ENCODE peak calls at places on chromosomes 4 and X, in eight cellular contexts. E is MCF 10A, L is heart right ventricle, K is Peyer's patch, D is mesothelial cell of epicardium, M is lung, J is Calu3, C is tibial nerve. R is an unnamed sample.

GRCh38 chr4:52057196-52057595 is 6.1 kb downstream of the SPATA18 start:
- DNase-seq in D (no peak), J (no peak), L (no peak), E (peak), C (no peak), M (no peak), K (no peak), R (no peak)

GRCh38 chr4:163620738-163621137 is 126.2 kb downstream of the TMA16 start:
- DNase-seq in K (no peak), M (no peak), D (no peak), E (no peak), L (no peak), C (no peak), J (no peak), R (no peak)

GRCh38 chr4:189232274-189232673 is 708.4 kb upstream of the FRG1 start:
- DNase-seq in C (no peak), D (no peak), J (peak), E (peak), L (no peak), M (no peak), K (no peak), R (no peak)

GRCh38 chrX:136063340-136064079 is 78.3 kb downstream of the SLC9A6 start:
- DNase-seq in L (peak), D (no peak), K (no peak), J (no peak), E (no peak), M (no peak), C (peak), R (no peak)

GRCh38 chr4:73770917-73771316 is 30.5 kb downstream of the CXCL8 start:
- DNase-seq in M (no peak), D (no peak), K (peak), L (no peak), C (no peak), J (no peak), E (no peak), R (no peak)

GRCh38 chr4:173270312-173271027 is 63.7 kb downstream of the HMGB2 start:
- DNase-seq in E (no peak), J (no peak), D (no peak), M (no peak), L (peak), C (no peak), K (no peak), R (no peak)

GRCh38 chr4:85498068-85498733 is 23.3 kb downstream of the ARHGAP24 start:
- DNase-seq in C (no peak), E (peak), J (peak), L (no peak), K (no peak), M (peak), D (no peak), R (no peak)

GRCh38 chr4:986949-987688 is at the start of gene IDUA:
- DNase-seq in M (peak), D (peak), E (peak), J (peak), K (peak), L (peak), C (peak), R (peak)

GRCh38 chr4:1012031-1012739 is 759 bp downstream of the FGFRL1 start:
- DNase-seq in D (no peak), L (no peak), J (peak), M (peak), K (peak), C (no peak), E (peak), R (peak)

GRCh38 chr4:124711469-124712416 is 789 bp downstream of the ANKRD50 start:
- DNase-seq in E (peak), M (peak), D (peak), L (peak), C (peak), J (peak), K (peak), R (peak)

GRCh38 chrX:39372126-39372525 is 570.9 kb downstream of the MID1IP1 start:
- DNase-seq in L (no peak), M (no peak), C (no peak), J (no peak), K (no peak), E (no peak), D (no peak), R (no peak)

GRCh38 chr4:154312246-154312645 is 179.4 kb downstream of the DCHS2 start:
- DNase-seq in M (no peak), D (no peak), J (peak), K (no peak), L (no peak), E (no peak), C (no peak), R (no peak)

GRCh38 chrX:43882294-43882681 is at the start of gene MAOB:
- DNase-seq in E (peak), M (no peak), J (peak), C (no peak), L (peak), D (no peak), K (peak), R (no peak)

GRCh38 chrX:124211312-124211942 is 121.0 kb upstream of the TEX13D start:
- DNase-seq in C (no peak), M (no peak), D (no peak), E (peak), K (no peak), J (peak), L (no peak), R (no peak)

GRCh38 chrX:1629244-1629643 is 14.4 kb downstream of the ASMT start:
- DNase-seq in J (no peak), K (no peak), D (no peak), E (no peak), M (no peak), L (no peak), C (no peak), R (no peak)
- TF ChIP-seq CTCF in J (no peak), K (no peak), D (no peak), E (no peak), M (no peak), L (no peak), C (no peak), R (no peak)

DNA sequence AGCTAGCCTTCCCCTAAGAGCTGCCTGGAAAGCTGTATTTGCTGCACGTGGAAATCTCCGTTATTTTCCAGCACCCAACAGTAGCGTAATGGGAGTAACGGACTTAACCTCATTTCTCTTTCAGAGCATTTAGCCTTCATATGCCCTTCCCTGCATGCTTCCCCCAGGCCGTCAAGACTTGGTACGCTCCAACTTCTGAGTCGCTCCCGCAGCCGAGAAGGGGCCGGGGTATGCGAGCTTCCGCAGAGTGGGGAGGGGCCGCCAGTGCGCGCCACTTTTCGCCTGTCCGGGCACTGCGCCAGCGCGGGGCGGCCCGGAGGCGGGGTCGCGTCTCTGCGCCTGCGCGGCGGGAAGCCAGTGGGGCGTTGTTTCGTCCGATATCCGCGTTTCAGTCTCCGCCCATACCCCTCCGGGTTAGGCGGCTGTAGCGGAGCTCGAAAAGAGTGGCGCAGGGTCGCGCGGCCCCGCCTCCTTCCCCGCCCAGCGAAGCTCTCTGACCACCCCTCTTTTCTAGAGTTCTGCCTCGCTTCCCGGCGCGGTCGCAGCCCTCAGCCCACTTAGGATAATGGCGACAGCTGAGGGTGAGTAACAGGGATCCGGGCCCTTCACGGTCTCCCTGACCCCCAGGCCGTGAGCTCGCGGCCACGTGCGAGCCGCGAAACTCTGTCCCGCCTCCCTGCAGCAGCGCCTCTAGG is at the start of gene PAICS:
- DNase-seq in L (peak), J (peak), D (peak), C (peak), M (peak), K (peak), E (peak), R (peak)
- TF ChIP-seq CTCF in L (no peak), J (no peak), D (peak), C (no peak), M (no peak), K (peak), E (no peak), R (no peak)

DNA sequence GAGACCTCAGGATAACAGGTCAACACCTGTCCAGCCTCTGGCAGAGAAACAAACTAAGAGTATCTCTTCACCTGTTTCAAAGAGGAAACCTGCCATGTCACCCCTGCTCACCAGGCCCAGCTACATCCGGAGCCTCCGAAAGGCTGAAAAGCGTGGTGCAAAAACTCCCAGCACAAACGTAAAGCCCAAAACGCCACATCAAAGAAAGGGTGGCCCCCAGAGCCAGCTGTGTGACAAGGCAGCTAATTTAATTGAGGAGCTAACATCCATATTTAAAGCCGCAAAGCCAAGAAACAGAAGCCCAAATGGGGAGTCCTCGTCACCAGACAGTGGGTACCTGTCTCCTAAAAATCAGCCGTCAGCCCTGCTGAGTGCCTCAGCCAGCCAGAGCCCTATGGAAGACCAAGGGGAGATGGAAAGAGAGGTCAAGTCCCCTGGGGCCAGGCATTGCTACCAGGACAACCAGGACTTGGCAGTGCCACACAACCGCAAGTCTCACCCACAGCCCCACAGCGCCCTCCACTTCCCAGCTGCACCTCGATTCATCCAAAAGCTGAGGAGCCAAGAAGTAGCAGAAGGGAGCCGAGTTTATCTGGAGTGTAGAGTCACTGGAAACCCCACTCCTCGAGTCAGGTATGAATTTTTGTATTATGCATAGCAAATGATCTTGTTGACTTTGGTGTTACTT is 15.1 kb downstream of the PALLD start:
- DNase-seq in D (no peak), K (no peak), L (no peak), M (no peak), J (no peak), C (no peak), E (no peak), R (no peak)
- TF ChIP-seq CTCF in D (no peak), K (no peak), L (no peak), M (no peak), J (no peak), C (no peak), E (no peak), R (no peak)

DNA sequence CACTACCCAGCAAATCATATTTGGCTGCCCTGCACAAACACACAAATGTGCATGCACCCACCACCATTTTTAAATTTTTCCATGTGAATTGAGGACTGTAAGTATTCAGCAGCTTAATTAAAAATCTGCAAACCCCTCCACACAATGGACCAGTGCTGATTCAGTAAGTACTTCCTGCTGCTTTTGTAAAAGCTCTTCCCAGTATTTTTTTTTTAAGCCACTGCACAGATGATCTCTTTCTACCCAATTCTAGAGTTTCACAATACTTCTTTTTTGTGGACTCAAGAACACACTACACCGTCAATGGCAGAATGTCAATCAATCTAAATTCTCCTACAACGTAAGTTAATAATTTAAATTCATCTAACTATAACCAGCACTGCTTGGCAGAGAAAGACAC is 26.5 kb downstream of the SH3RF1 start:
- DNase-seq in L (no peak), D (no peak), M (no peak), K (no peak), J (no peak), E (no peak), C (no peak), R (no peak)
- TF ChIP-seq CTCF in L (no peak), D (no peak), M (no peak), K (no peak), J (no peak), E (no peak), C (no peak), R (no peak)

GRCh38 chrX:153938226-153938786 is 3.5 kb upstream of the NAA10 start:
- DNase-seq in D (no peak), J (no peak), C (no peak), L (no peak), K (no peak), M (no peak), E (no peak), R (no peak)
- TF ChIP-seq CTCF in D (peak), J (no peak), C (no peak), L (no peak), K (peak), M (no peak), E (no peak), R (no peak)

DNA sequence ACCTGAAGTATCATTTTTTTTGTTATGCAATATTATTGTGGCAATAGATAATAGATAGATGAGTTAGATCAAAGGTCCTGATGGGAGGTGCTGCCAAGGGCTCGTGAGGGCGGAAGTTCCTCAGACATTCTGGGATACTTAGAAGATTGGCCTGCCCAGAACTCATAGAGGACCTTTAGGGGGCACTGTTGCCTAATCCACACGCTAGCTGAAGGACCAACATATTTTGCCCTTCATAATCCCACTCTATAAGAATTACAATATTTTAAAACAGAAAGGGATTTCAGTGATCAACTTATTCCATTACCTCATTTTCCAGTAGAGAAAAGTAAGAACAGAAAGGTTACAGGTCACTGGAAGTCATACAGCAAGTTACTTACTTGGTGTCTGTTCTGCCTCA is 22.9 kb upstream of the COX7B2 start:
- DNase-seq in J (peak), C (peak), D (no peak), L (peak), M (no peak), E (peak), K (no peak), R (no peak)
- TF ChIP-seq CTCF in J (no peak), C (peak), D (no peak), L (peak), M (no peak), E (peak), K (no peak), R (peak)

DNA sequence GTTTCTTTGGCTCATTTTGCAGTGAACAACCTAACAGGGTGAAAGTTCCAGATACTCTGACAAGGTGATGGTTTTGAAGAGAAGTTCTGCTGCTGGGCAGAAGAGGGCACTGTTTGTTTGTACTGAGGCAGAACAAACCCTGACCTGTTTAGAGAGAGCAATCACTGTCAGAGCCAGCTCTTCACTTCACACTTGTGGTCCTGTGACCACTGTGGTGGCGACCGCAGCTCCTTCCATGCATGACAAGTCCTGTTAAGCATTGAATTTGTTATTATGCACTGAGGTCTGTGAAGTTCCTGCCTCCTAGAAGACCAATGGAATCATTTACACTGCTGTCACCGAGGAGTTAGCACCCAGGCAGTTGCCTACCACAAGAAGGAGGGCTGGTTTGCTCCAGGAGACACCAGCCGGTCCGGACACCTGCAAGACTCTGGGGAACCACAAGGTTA is 86.6 kb downstream of the ZNF330 start:
- DNase-seq in E (peak), D (no peak), K (no peak), C (peak), M (peak), J (peak), L (peak), R (peak)
- TF ChIP-seq CTCF in E (peak), D (peak), K (no peak), C (peak), M (peak), J (peak), L (peak), R (peak)

DNA sequence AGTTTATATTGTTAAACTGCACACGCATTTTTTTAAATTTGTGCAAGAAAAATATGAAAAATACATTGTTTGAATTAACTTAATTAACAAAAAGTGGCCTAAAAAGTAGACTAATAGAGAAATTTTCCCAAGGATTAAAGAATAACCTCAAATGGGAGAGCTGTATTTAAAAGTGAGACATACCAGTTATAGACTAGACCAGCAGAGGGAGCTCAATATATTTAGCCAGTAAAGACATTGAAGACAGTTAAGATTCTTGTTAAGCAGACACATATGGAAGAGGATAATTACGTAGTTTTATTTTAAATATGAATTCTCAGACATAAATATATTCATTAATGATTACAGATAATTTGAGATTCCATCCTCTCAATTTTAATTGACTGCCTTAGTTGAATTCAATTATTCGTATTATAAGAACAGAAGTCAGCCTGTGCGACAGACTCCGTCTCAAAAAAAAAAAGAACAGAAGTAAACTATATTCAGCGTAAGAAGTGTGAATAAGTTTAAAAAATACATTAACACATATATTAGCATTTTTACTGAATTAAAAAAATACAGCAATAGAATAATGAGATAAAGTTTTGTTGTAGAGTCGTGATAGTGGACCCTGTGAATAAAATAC is 64.8 kb downstream of the GLRA3 start:
- DNase-seq in J (no peak), L (no peak), E (peak), D (no peak), C (no peak), K (no peak), M (no peak), R (no peak)
- TF ChIP-seq CTCF in J (no peak), L (peak), E (peak), D (peak), C (peak), K (peak), M (peak), R (peak)

GRCh38 chrX:115958687-115959359 is 211.7 kb upstream of the AGTR2 start:
- DNase-seq in K (no peak), J (no peak), L (no peak), M (no peak), E (peak), D (no peak), C (no peak), R (no peak)
- TF ChIP-seq CTCF in K (no peak), J (no peak), L (no peak), M (no peak), E (no peak), D (no peak), C (no peak), R (no peak)